ENCODE peak calls at places on chromosome 19, in nine cellular contexts. H is erythroblast, E is K562, J is heart left ventricle, S is A549, P is sigmoid colon, F is ovary, C is uterus, D is lower leg skin. B is an unnamed sample.

GRCh38 chr19:39809368-39809767 is 24.6 kb downstream of the DYRK1B start:
- DNase-seq in H (no peak), E (no peak), J (no peak), S (no peak), P (no peak), F (no peak), C (no peak), D (no peak), B (peak)

GRCh38 chr19:55353803-55354697 is 469 bp downstream of the COX6B2 start:
- DNase-seq in H (peak), E (peak), J (peak), S (peak), P (peak), F (peak), C (peak), D (no peak), B (no peak)

GRCh38 chr19:34359954-34360315 is 5.1 kb upstream of the GPI start:
- DNase-seq in H (no peak), E (no peak), J (no peak), S (no peak), P (no peak), F (no peak), C (no peak), D (no peak), B (no peak)

GRCh38 chr19:37973666-37974065 is 66.7 kb downstream of the SIPA1L3 start:
- DNase-seq in H (no peak), E (no peak), J (no peak), S (no peak), P (no peak), F (no peak), C (no peak), D (no peak), B (no peak)

GRCh38 chr19:9075064-9075964 is 11.5 kb upstream of the OR1M1 start:
- DNase-seq in H (peak), E (peak), J (peak), S (peak), P (peak), F (peak), C (peak), D (peak), B (peak)

GRCh38 chr19:39568604-39569003 is 28.6 kb upstream of the EID2 start:
- DNase-seq in H (no peak), E (no peak), J (no peak), S (peak), P (no peak), F (no peak), C (no peak), D (no peak), B (no peak)

GRCh38 chr19:39296055-39296645 is at the start of gene IFNL1:
- DNase-seq in H (no peak), E (no peak), J (no peak), S (no peak), P (peak), F (no peak), C (no peak), D (no peak), B (no peak)

GRCh38 chr19:45063851-45064801 is 12.2 kb downstream of the ZNF296 start:
- DNase-seq in H (no peak), E (no peak), J (no peak), S (no peak), P (no peak), F (no peak), C (no peak), D (no peak), B (no peak)

GRCh38 chr19:23190341-23190740 is 59.9 kb downstream of the ZNF724 start:
- DNase-seq in H (no peak), E (no peak), J (no peak), S (no peak), P (no peak), F (no peak), C (no peak), D (no peak), B (no peak)

GRCh38 chr19:17975032-17975431 is 8.1 kb downstream of the KCNN1 start:
- DNase-seq in H (no peak), E (no peak), J (no peak), S (no peak), P (no peak), F (no peak), C (no peak), D (no peak), B (no peak)

GRCh38 chr19:10163557-10163956 is 31.2 kb downstream of the DNMT1 start:
- DNase-seq in H (no peak), E (no peak), J (no peak), S (no peak), P (no peak), F (no peak), C (no peak), D (no peak), B (no peak)

GRCh38 chr19:10155834-10156233 is 36.1 kb upstream of the EIF3G start:
- DNase-seq in H (no peak), E (no peak), J (no peak), S (no peak), P (no peak), F (no peak), C (no peak), D (no peak), B (no peak)

GRCh38 chr19:10159610-10160009 is 35.1 kb downstream of the DNMT1 start:
- DNase-seq in H (no peak), E (no peak), J (no peak), S (no peak), P (no peak), F (no peak), C (no peak), D (no peak), B (no peak)

GRCh38 chr19:10158485-10158884 is 36.3 kb downstream of the DNMT1 start:
- DNase-seq in H (no peak), E (no peak), J (no peak), S (no peak), P (no peak), F (no peak), C (no peak), D (no peak), B (no peak)

GRCh38 chr19:10158071-10158470 is 36.7 kb downstream of the DNMT1 start:
- DNase-seq in H (no peak), E (no peak), J (no peak), S (no peak), P (no peak), F (no peak), C (no peak), D (no peak), B (no peak)
- TF ChIP-seq POLR2A in H (no peak), E (no peak), J (no peak), S (no peak), P (no peak), F (no peak), C (no peak), D (no peak), B (no peak)

GRCh38 chr19:43313711-43314495 is 39.6 kb upstream of the CD177 start:
- DNase-seq in H (no peak), E (no peak), J (no peak), S (no peak), P (no peak), F (no peak), C (no peak), D (no peak), B (peak)
- TF ChIP-seq POLR2A in H (no peak), E (no peak), J (no peak), S (no peak), P (no peak), F (no peak), C (no peak), D (no peak), B (no peak)

DNA sequence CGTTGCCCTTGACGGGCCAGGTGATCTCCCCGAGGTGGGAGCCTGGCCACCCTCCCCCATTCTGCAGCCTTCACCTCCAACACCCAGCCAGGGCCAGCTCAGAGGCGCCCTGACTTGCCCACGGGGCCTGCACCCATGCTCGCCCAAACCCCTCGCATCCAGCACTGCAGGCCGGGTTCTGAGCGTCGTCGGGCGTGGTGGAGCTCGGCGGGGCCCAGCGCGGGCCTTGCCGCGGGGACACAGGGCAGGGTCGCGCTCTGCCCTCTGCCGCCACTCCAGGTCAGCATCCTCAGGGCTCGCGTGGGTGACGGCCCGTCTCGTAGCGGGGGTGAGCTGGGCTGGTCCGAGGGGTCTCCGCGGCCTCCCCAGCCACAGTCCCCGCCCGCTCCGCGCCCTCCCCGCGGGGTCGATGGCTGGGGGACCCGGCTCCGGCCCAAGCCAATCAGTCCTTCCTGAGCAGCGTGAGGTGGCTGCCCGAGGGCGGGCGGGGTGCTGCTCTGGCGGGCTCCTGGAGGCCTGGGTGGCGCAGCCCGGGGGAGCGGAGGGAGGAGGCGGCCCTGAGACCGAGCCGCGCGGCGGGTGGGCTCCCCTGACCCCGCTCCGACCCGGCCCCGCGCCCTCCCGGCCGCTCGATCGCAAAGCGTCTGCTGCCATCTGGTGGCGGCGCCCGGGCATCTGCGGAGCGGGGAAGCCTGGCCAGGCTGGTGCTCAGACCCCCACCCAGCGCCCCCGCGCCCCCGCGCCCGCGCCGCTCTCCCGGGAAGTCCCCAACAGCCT is 61.4 kb downstream of the CCNE1 start:
- DNase-seq in H (peak), E (peak), J (no peak), S (peak), P (no peak), F (peak), C (peak), D (no peak), B (no peak)
- TF ChIP-seq POLR2A in H (no peak), E (no peak), J (no peak), S (no peak), P (no peak), F (no peak), C (no peak), D (no peak), B (no peak)

GRCh38 chr19:46265217-46265828 is 31.5 kb upstream of the HIF3A start:
- DNase-seq in H (peak), E (peak), J (peak), S (peak), P (peak), F (peak), C (peak), D (peak), B (peak)
- TF ChIP-seq POLR2A in H (no peak), E (no peak), J (no peak), S (no peak), P (no peak), F (no peak), C (no peak), D (no peak), B (no peak)

GRCh38 chr19:6376512-6377193 is 920 bp upstream of the PSPN start:
- DNase-seq in H (no peak), E (peak), J (no peak), S (no peak), P (no peak), F (peak), C (no peak), D (no peak), B (no peak)

GRCh38 chr19:6378498-6378897 is 2.8 kb upstream of the PSPN start:
- DNase-seq in H (no peak), E (no peak), J (no peak), S (no peak), P (no peak), F (peak), C (no peak), D (no peak), B (no peak)

GRCh38 chr19:6379744-6380143 is 4.0 kb upstream of the PSPN start:
- DNase-seq in H (no peak), E (no peak), J (no peak), S (no peak), P (no peak), F (no peak), C (no peak), D (no peak), B (no peak)

GRCh38 chr19:6375411-6376010 is at the start of gene PSPN:
- DNase-seq in H (no peak), E (peak), J (no peak), S (no peak), P (peak), F (peak), C (no peak), D (no peak), B (no peak)

GRCh38 chr19:6378036-6378435 is 2.3 kb upstream of the PSPN start:
- DNase-seq in H (no peak), E (no peak), J (no peak), S (no peak), P (no peak), F (peak), C (peak), D (no peak), B (no peak)
- TF ChIP-seq POLR2A in H (no peak), E (no peak), J (no peak), S (no peak), P (no peak), F (no peak), C (no peak), D (no peak), B (no peak)

GRCh38 chr19:47544075-47544474 is 28.9 kb downstream of the ZNF541 start:
- DNase-seq in H (no peak), E (no peak), J (no peak), S (no peak), P (no peak), F (no peak), C (no peak), D (no peak), B (no peak)
- TF ChIP-seq POLR2A in H (no peak), E (no peak), J (no peak), S (no peak), P (no peak), F (no peak), C (no peak), D (no peak), B (no peak)

DNA sequence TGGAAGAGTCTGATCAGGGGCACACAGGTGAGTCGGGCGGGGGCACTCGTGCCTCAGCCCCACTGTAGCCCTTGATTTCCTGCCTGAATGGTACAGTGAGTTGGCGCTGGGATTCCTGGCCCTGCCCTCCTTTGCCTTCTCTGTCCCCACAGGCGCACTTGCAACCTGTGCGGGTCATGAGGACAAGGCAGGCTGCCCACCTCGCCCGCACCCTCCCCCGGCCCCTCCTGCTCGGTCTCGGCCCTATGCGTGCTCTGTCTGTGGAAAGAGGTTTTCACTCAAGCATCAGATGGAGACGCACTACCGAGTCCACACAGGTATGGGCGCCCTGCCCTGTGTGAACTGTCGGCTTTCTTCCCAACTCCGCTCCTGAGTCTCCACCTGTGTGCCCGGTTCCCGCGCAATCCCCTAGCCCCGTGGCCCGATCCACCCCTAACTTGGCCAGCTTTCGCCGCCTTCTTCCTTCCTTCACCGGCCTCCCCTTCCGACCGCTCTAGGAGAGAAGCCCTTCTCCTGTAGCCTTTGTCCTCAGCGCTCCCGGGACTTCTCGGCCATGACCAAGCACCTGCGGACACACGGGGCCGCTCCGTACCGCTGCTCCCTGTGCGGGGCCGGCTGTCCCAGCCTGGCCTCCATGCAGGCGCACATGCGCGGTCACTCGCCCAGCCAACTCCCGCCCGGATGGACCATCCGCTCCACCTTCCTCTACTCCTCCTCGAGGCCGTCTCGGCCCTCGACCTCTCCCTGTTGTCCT is 1.6 kb upstream of the KMT2B start:
- DNase-seq in H (no peak), E (peak), J (no peak), S (peak), P (peak), F (peak), C (peak), D (no peak), B (no peak)
- TF ChIP-seq POLR2A in H (no peak), E (no peak), J (peak), S (peak), P (no peak), F (no peak), C (no peak), D (no peak), B (no peak)

DNA sequence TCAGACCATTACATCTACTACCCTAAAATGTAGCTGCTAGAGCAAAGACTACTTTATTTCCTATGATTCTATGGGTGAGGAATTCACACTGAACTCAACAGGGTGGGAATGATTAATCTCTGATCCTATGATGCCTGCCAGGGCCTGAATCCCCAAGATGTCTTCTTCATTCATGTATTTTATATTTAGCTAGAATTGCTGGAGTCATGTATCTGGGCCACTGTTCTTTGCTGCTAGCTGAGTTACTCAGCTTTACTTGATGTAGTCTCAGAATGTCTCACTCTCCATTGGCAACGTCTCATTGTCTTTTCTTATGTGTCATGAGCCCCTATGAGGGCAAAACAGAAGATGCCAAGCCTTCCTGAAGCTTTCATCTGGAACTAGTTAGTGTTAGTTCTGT is 21.1 kb downstream of the ZNF582 start:
- DNase-seq in H (no peak), E (no peak), J (no peak), S (no peak), P (no peak), F (no peak), C (no peak), D (no peak), B (no peak)
- TF ChIP-seq POLR2A in H (no peak), E (no peak), J (no peak), S (no peak), P (no peak), F (no peak), C (no peak), D (no peak), B (no peak)

B was measured in esophagus muscularis mucosa.